ENCODE peak calls at places on chromosomes 13 and 19, in seven cellular contexts. One of them, this sample, is unnamed.

GRCh38 chr19:15437355-15438123 is 12.2 kb downstream of the WIZ start:
- DNase-seq in HCT116: no peak
- DNase-seq in CD8-positive, alpha-beta T cell: no peak
- DNase-seq in esophagus squamous epithelium: no peak
- DNase-seq in AG10803: peak
- DNase-seq in cardiac fibroblast: no peak
- DNase-seq in activated CD8-positive, alpha-beta memory T cell treated with anti-CD3 and anti-CD28 coated beads for 1 hour: no peak
- DNase-seq in this sample: no peak

GRCh38 chr13:52738719-52739467 is 727 bp downstream of the CNMD start:
- DNase-seq in HCT116: no peak
- DNase-seq in CD8-positive, alpha-beta T cell: peak
- DNase-seq in esophagus squamous epithelium: no peak
- DNase-seq in AG10803: no peak
- DNase-seq in cardiac fibroblast: no peak
- DNase-seq in activated CD8-positive, alpha-beta memory T cell treated with anti-CD3 and anti-CD28 coated beads for 1 hour: peak
- DNase-seq in this sample: no peak

GRCh38 chr13:25179810-25180437 is 7.8 kb upstream of the AMER2 start:
- DNase-seq in HCT116: no peak
- DNase-seq in CD8-positive, alpha-beta T cell: no peak
- DNase-seq in esophagus squamous epithelium: no peak
- DNase-seq in AG10803: no peak
- DNase-seq in cardiac fibroblast: no peak
- DNase-seq in activated CD8-positive, alpha-beta memory T cell treated with anti-CD3 and anti-CD28 coated beads for 1 hour: no peak
- DNase-seq in this sample: no peak

GRCh38 chr13:51435002-51435578 is 17.7 kb downstream of the INTS6 start:
- DNase-seq in HCT116: no peak
- DNase-seq in CD8-positive, alpha-beta T cell: no peak
- DNase-seq in esophagus squamous epithelium: no peak
- DNase-seq in AG10803: peak
- DNase-seq in cardiac fibroblast: peak
- DNase-seq in activated CD8-positive, alpha-beta memory T cell treated with anti-CD3 and anti-CD28 coated beads for 1 hour: no peak
- DNase-seq in this sample: no peak

GRCh38 chr19:40162104-40162503 is 29.1 kb upstream of the MAP3K10 start:
- DNase-seq in HCT116: no peak
- DNase-seq in CD8-positive, alpha-beta T cell: no peak
- DNase-seq in esophagus squamous epithelium: no peak
- DNase-seq in AG10803: no peak
- DNase-seq in cardiac fibroblast: no peak
- DNase-seq in activated CD8-positive, alpha-beta memory T cell treated with anti-CD3 and anti-CD28 coated beads for 1 hour: no peak
- DNase-seq in this sample: no peak

GRCh38 chr19:10780368-10780767 is 55.6 kb downstream of the TMED1 start:
- DNase-seq in HCT116: no peak
- DNase-seq in CD8-positive, alpha-beta T cell: no peak
- DNase-seq in esophagus squamous epithelium: peak
- DNase-seq in AG10803: peak
- DNase-seq in cardiac fibroblast: peak
- DNase-seq in activated CD8-positive, alpha-beta memory T cell treated with anti-CD3 and anti-CD28 coated beads for 1 hour: no peak
- DNase-seq in this sample: peak

GRCh38 chr19:42246143-42246868 is 3.9 kb upstream of the GSK3A start:
- DNase-seq in HCT116: no peak
- DNase-seq in CD8-positive, alpha-beta T cell: no peak
- DNase-seq in esophagus squamous epithelium: no peak
- DNase-seq in AG10803: peak
- DNase-seq in cardiac fibroblast: peak
- DNase-seq in activated CD8-positive, alpha-beta memory T cell treated with anti-CD3 and anti-CD28 coated beads for 1 hour: no peak
- DNase-seq in this sample: no peak

GRCh38 chr13:19860884-19861655 is 2.4 kb downstream of the ZMYM5 start:
- DNase-seq in HCT116: peak
- DNase-seq in CD8-positive, alpha-beta T cell: peak
- DNase-seq in esophagus squamous epithelium: no peak
- DNase-seq in AG10803: peak
- DNase-seq in cardiac fibroblast: peak
- DNase-seq in activated CD8-positive, alpha-beta memory T cell treated with anti-CD3 and anti-CD28 coated beads for 1 hour: no peak
- DNase-seq in this sample: no peak

GRCh38 chr13:45331981-45332830 is 8.8 kb downstream of the TPT1 start:
- DNase-seq in HCT116: peak
- DNase-seq in CD8-positive, alpha-beta T cell: no peak
- DNase-seq in esophagus squamous epithelium: no peak
- DNase-seq in AG10803: peak
- DNase-seq in cardiac fibroblast: peak
- DNase-seq in activated CD8-positive, alpha-beta memory T cell treated with anti-CD3 and anti-CD28 coated beads for 1 hour: no peak
- DNase-seq in this sample: peak

GRCh38 chr13:89066868-89067466 is 1395.8 kb downstream of the SLITRK5 start:
- DNase-seq in HCT116: peak
- DNase-seq in CD8-positive, alpha-beta T cell: no peak
- DNase-seq in esophagus squamous epithelium: no peak
- DNase-seq in AG10803: peak
- DNase-seq in cardiac fibroblast: peak
- DNase-seq in activated CD8-positive, alpha-beta memory T cell treated with anti-CD3 and anti-CD28 coated beads for 1 hour: no peak
- DNase-seq in this sample: peak

GRCh38 chr19:5123646-5124045 is 154.7 kb downstream of the KDM4B start:
- DNase-seq in HCT116: no peak
- DNase-seq in CD8-positive, alpha-beta T cell: no peak
- DNase-seq in esophagus squamous epithelium: no peak
- DNase-seq in AG10803: no peak
- DNase-seq in cardiac fibroblast: no peak
- DNase-seq in activated CD8-positive, alpha-beta memory T cell treated with anti-CD3 and anti-CD28 coated beads for 1 hour: no peak
- DNase-seq in this sample: no peak